ENCODE peak calls at places on chromosomes 16 and 17, in four cellular contexts. N, T, V and R are unnamed samples.

GRCh38 chr16:83701494-83701893 is 106.3 kb upstream of the HSBP1 start:
- DNase-seq in N (peak; percentile 30), T (peak; percentile 83), V (no peak), R (no peak)

GRCh38 chr17:58304735-58305486 is 23.7 kb downstream of the TSPOAP1 start:
- DNase-seq in N (no peak), T (no peak), V (no peak), R (no peak)

GRCh38 chr17:607341-608060 is 107.1 kb downstream of the VPS53 start:
- DNase-seq in N (no peak), T (no peak), V (no peak), R (no peak)

GRCh38 chr17:82740906-82741759 is 5.7 kb downstream of the FN3K start:
- DNase-seq in N (no peak), T (no peak), V (no peak), R (no peak)

GRCh38 chr17:33501185-33501584 is 208.1 kb upstream of the ASIC2 start:
- DNase-seq in N (no peak), T (no peak), V (no peak), R (no peak)

GRCh38 chr17:77456951-77457548 is 316.3 kb downstream of the SEC14L1 start:
- DNase-seq in N (no peak), T (no peak), V (no peak), R (no peak)

GRCh38 chr17:58262149-58262548 is 18.6 kb downstream of the MPO start:
- DNase-seq in N (no peak), T (no peak), V (no peak), R (no peak)

GRCh38 chr17:34424814-34425490 is 61.9 kb upstream of the CCL1 start:
- DNase-seq in N (no peak), T (no peak), V (no peak), R (no peak)

GRCh38 chr16:85514601-85515318 is 98.4 kb upstream of the GSE1 start:
- DNase-seq in N (peak; percentile 72), T (peak; percentile 82), V (peak; percentile 41), R (no peak)

GRCh38 chr17:7561589-7562207 is at the start of gene SENP3:
- DNase-seq in N (no peak), T (peak; percentile 95), V (peak; percentile 89), R (no peak)

GRCh38 chr16:66562409-66562808 is 3.8 kb upstream of the CMTM1 start:
- DNase-seq in N (no peak), T (peak; percentile 18), V (no peak), R (no peak)

GRCh38 chr16:2277466-2278271 is 9.7 kb upstream of the RNPS1 start:
- DNase-seq in N (no peak), T (no peak), V (no peak), R (no peak)

GRCh38 chr16:54286330-54287017 is at the start of gene IRX3:
- DNase-seq in N (peak; percentile 68), T (peak; percentile 92), V (no peak), R (no peak)

GRCh38 chr16:86069736-86070298 is 170.9 kb downstream of the IRF8 start:
- DNase-seq in N (no peak), T (no peak), V (no peak), R (no peak)

GRCh38 chr17:40550608-40551007 is 14.7 kb downstream of the CCR7 start:
- DNase-seq in N (no peak), T (no peak), V (no peak), R (no peak)

GRCh38 chr16:86212706-86213426 is 297.5 kb upstream of the FOXF1 start:
- DNase-seq in N (no peak), T (no peak), V (no peak), R (no peak)

GRCh38 chr16:24609740-24610420 is 70.5 kb downstream of the RBBP6 start:
- DNase-seq in N (no peak), T (peak; percentile 61), V (peak; percentile 68), R (no peak)

GRCh38 chr16:15435216-15435864 is 952 bp downstream of the BMERB1 start:
- DNase-seq in N (no peak), T (no peak), V (peak; percentile 1), R (no peak)

GRCh38 chr17:39164675-39165143 is 1.3 kb downstream of the ARL5C start:
- DNase-seq in N (peak; percentile 83), T (peak; percentile 83), V (peak; percentile 55), R (peak; percentile 67)

GRCh38 chr17:21278304-21279197 is 6.0 kb upstream of the MAP2K3 start:
- DNase-seq in N (no peak), T (no peak), V (no peak), R (no peak)

GRCh38 chr16:68074850-68075249 is 10.3 kb upstream of the NFATC3 start:
- DNase-seq in N (no peak), T (no peak), V (no peak), R (no peak)

GRCh38 chr16:81277681-81278080 is 37.1 kb upstream of the GAN start:
- DNase-seq in N (no peak), T (no peak), V (no peak), R (no peak)

GRCh38 chr16:19005561-19006445 is 22.1 kb downstream of the TMC7 start:
- DNase-seq in N (no peak), T (no peak), V (peak; percentile 94), R (no peak)

GRCh38 chr16:49890876-49891275 is 35.0 kb upstream of the ZNF423 start:
- DNase-seq in N (no peak), T (peak; percentile 9), V (no peak), R (no peak)

GRCh38 chr16:11157143-11157542 is 98.9 kb downstream of the SOCS1 start:
- DNase-seq in N (no peak), T (no peak), V (no peak), R (no peak)

GRCh38 chr17:6928193-6928592 is 67.7 kb upstream of the ALOX12 start:
- DNase-seq in N (no peak), T (no peak), V (no peak), R (no peak)

GRCh38 chr17:39753514-39754160 is 15.9 kb downstream of the GRB7 start:
- DNase-seq in N (no peak), T (peak; percentile 50), V (peak; percentile 71), R (no peak)

GRCh38 chr17:38536661-38537060 is 69.1 kb downstream of the SRCIN1 start:
- DNase-seq in N (no peak), T (no peak), V (no peak), R (no peak)

GRCh38 chr17:9004132-9004960 is 17.0 kb upstream of the NTN1 start:
- DNase-seq in N (no peak), T (no peak), V (no peak), R (no peak)

GRCh38 chr17:82110298-82110697 is 12.3 kb upstream of the FASN start:
- DNase-seq in N (no peak), T (no peak), V (no peak), R (no peak)

GRCh38 chr16:87132361-87133014 is 184.7 kb downstream of the C16orf95 start:
- DNase-seq in N (no peak), T (no peak), V (peak; percentile 49), R (no peak)

GRCh38 chr17:64328036-64328874 is 62.4 kb downstream of the PECAM1 start:
- DNase-seq in N (no peak), T (no peak), V (no peak), R (no peak)

GRCh38 chr17:47850692-47851573 is at the start of gene SP6:
- DNase-seq in N (no peak), T (peak; percentile 83), V (no peak), R (no peak)

GRCh38 chr16:57479422-57480126 is 6.7 kb downstream of the DOK4 start:
- DNase-seq in N (peak; percentile 39), T (peak; percentile 30), V (peak; percentile 28), R (no peak)

GRCh38 chr17:78873519-78874340 is 29.3 kb downstream of the CEP295NL start:
- DNase-seq in N (peak; percentile 56), T (peak; percentile 46), V (peak; percentile 76), R (no peak)

GRCh38 chr16:69089091-69089912 is 16.2 kb upstream of the HAS3 start:
- DNase-seq in N (no peak), T (peak; percentile 60), V (peak; percentile 35), R (no peak)

GRCh38 chr17:13865650-13866049 is 203.7 kb upstream of the COX10 start:
- DNase-seq in N (no peak), T (no peak), V (no peak), R (no peak)

GRCh38 chr17:82117139-82118090 is 19.4 kb upstream of the FASN start:
- DNase-seq in N (no peak), T (no peak), V (no peak), R (no peak)